ENCODE peak calls at places on chromosomes 1 and 21, in five cellular contexts. V, W, Q, N and U are unnamed samples.

GRCh38 chr1:22860883-22861385 is 111.7 kb downstream of the LACTBL1 start:
- DNase-seq in W (no peak), V (no peak), Q (no peak), N (no peak), U (no peak)

GRCh38 chr1:53372501-53372951 is 44.7 kb upstream of the LRP8 start:
- DNase-seq in W (no peak), N (no peak), Q (no peak), V (no peak), U (no peak)

GRCh38 chr1:77539510-77540142 is 142.8 kb downstream of the ZZZ3 start:
- DNase-seq in V (no peak), Q (peak; percentile 96), W (peak; percentile 80), N (no peak), U (no peak)

GRCh38 chr21:38126677-38127271 is 130.0 kb upstream of the KCNJ15 start:
- DNase-seq in W (peak; percentile 1), Q (peak; percentile 58), V (peak; percentile 48), N (peak; percentile 44), U (peak; percentile 19)

GRCh38 chr1:169509354-169509753 is 23.6 kb upstream of the SLC19A2 start:
- DNase-seq in W (no peak), V (no peak), Q (no peak), N (no peak), U (no peak)

GRCh38 chr21:42545745-42546144 is 32.1 kb downstream of the SLC37A1 start:
- DNase-seq in W (no peak), N (no peak), V (no peak), Q (no peak), U (no peak)

GRCh38 chr1:1788646-1789431 is 10.6 kb upstream of the NADK start:
- DNase-seq in W (no peak), N (peak; percentile 41), Q (peak; percentile 52), V (no peak), U (no peak)

GRCh38 chr1:197923013-197923412 is 5.8 kb downstream of the LHX9 start:
- DNase-seq in W (no peak), V (no peak), N (no peak), Q (no peak), U (no peak)

GRCh38 chr1:60963167-60963909 is 119.0 kb upstream of the NFIA start:
- DNase-seq in W (no peak), N (no peak), Q (peak; percentile 15), V (no peak), U (no peak)

GRCh38 chr1:233730809-233731208 is 116.9 kb downstream of the KCNK1 start:
- DNase-seq in N (no peak), V (no peak), Q (no peak), W (no peak), U (no peak)

GRCh38 chr21:44987886-44988606 is 48.2 kb downstream of the SLX9 start:
- DNase-seq in W (no peak), Q (no peak), N (no peak), V (no peak), U (no peak)

GRCh38 chr1:196063307-196063706 is 544.9 kb downstream of the KCNT2 start:
- DNase-seq in Q (peak; percentile 16), N (no peak), V (no peak), W (no peak), U (no peak)

GRCh38 chr1:20466231-20466630 is 19.8 kb downstream of the CAMK2N1 start:
- DNase-seq in N (no peak), V (peak; percentile 26), W (no peak), Q (no peak), U (no peak)

GRCh38 chr1:230501845-230502244 is 75.7 kb upstream of the PGBD5 start:
- DNase-seq in W (no peak), Q (no peak), N (no peak), V (no peak), U (no peak)